ENCODE peak calls at places on chromosome 22, in four cellular contexts. S is NB4; O is NT2/D1; N is CD8-positive, alpha-beta memory T cell. Q is an unnamed sample.

GRCh38 chr22:33570110-33570509 is 350.2 kb downstream of the LARGE1 start:
- DNase-seq in N (no peak), O (no peak), S (peak), Q (no peak)

GRCh38 chr22:30556388-30556787 is 9.8 kb upstream of the SEC14L6 start:
- DNase-seq in S (no peak), N (no peak), O (no peak), Q (no peak)

GRCh38 chr22:33873666-33874065 is 46.6 kb downstream of the LARGE1 start:
- DNase-seq in N (no peak), S (peak), O (no peak), Q (no peak)

GRCh38 chr22:29555065-29555644 is 1.6 kb upstream of the THOC5 start:
- DNase-seq in N (no peak), S (no peak), O (no peak), Q (no peak)

GRCh38 chr22:19066531-19067271 is 55.5 kb downstream of the DGCR2 start:
- DNase-seq in S (no peak), O (no peak), N (no peak), Q (peak)

GRCh38 chr22:29329581-29329980 is 14.1 kb upstream of the RASL10A start:
- DNase-seq in O (no peak), N (no peak), S (no peak), Q (no peak)

GRCh38 chr22:41687901-41688364 is 734 bp downstream of the SNU13 start:
- DNase-seq in O (no peak), S (peak), N (no peak), Q (no peak)

GRCh38 chr22:30344447-30345200 is 12.1 kb downstream of the SF3A1 start:
- DNase-seq in O (no peak), N (no peak), S (no peak), Q (no peak)

GRCh38 chr22:49825944-49826602 is 1.6 kb downstream of the BRD1 start:
- DNase-seq in O (no peak), S (peak), N (peak), Q (no peak)

GRCh38 chr22:24855794-24856193 is 49.8 kb downstream of the SGSM1 start:
- DNase-seq in N (no peak), S (no peak), O (no peak), Q (no peak)

GRCh38 chr22:31572939-31573338 is 76.6 kb downstream of the SFI1 start:
- DNase-seq in O (no peak), S (no peak), N (no peak), Q (no peak)

GRCh38 chr22:17101475-17102296 is 16.9 kb downstream of the IL17RA start:
- DNase-seq in N (no peak), S (peak), O (no peak), Q (no peak)

GRCh38 chr22:50525991-50526848 is 822 bp upstream of the SCO2 start:
- DNase-seq in O (no peak), N (peak), S (peak), Q (no peak)

GRCh38 chr22:42353883-42354727 is 78.1 kb downstream of the NFAM1 start:
- DNase-seq in O (peak), S (no peak), N (no peak), Q (no peak)

GRCh38 chr22:49856343-49856742 is 2.7 kb downstream of the ZBED4 start:
- DNase-seq in S (no peak), O (no peak), N (no peak), Q (no peak)

GRCh38 chr22:31102441-31103081 is 4.8 kb downstream of the SELENOM start:
- DNase-seq in N (no peak), O (no peak), S (peak), Q (peak)

GRCh38 chr22:31628969-31629723 is 32.9 kb downstream of the PISD start:
- DNase-seq in S (no peak), O (no peak), N (no peak), Q (no peak)

GRCh38 chr22:25403284-25403606 is 161.2 kb upstream of the GRK3 start:
- DNase-seq in S (peak), N (no peak), O (no peak), Q (no peak)

GRCh38 chr22:32623943-32624342 is 149.3 kb downstream of the FBXO7 start:
- DNase-seq in N (no peak), S (no peak), O (no peak), Q (peak)

GRCh38 chr22:31262369-31263133 is 29.7 kb downstream of the PIK3IP1 start:
- DNase-seq in O (no peak), N (no peak), S (no peak), Q (no peak)

GRCh38 chr22:29344137-29344536 is 28.6 kb upstream of the RASL10A start:
- DNase-seq in O (no peak), N (no peak), S (no peak), Q (peak)

GRCh38 chr22:43520632-43521039 is 108.8 kb downstream of the MPPED1 start:
- DNase-seq in O (no peak), S (no peak), N (no peak), Q (no peak)

GRCh38 chr22:50485221-50486131 is 1.2 kb upstream of the MIOX start:
- DNase-seq in O (no peak), N (no peak), S (no peak), Q (no peak)

GRCh38 chr22:24322522-24322921 is 51.9 kb downstream of the SPECC1L start:
- DNase-seq in S (no peak), O (no peak), N (no peak), Q (no peak)

GRCh38 chr22:41548830-41549211 is 4.6 kb upstream of the POLR3H start:
- DNase-seq in S (no peak), N (no peak), O (no peak), Q (no peak)

GRCh38 chr22:49100764-49101163 is 726.9 kb downstream of the BRD1 start:
- DNase-seq in S (no peak), O (no peak), N (no peak), Q (no peak)

GRCh38 chr22:21045585-21046294 is at the start of gene LRRC74B:
- DNase-seq in S (peak), N (peak), O (peak), Q (peak)

GRCh38 chr22:41920271-41920976 is 5.5 kb upstream of the SHISA8 start:
- DNase-seq in N (no peak), S (no peak), O (no peak), Q (no peak)

GRCh38 chr22:43658823-43659222 is 153.3 kb downstream of the EFCAB6 start:
- DNase-seq in N (no peak), S (no peak), O (peak), Q (no peak)

GRCh38 chr22:45280583-45280972 is 4.2 kb upstream of the UPK3A start:
- DNase-seq in N (no peak), S (no peak), O (no peak), Q (no peak)
- H3K4me3 ChIP-seq in N (no peak), S (no peak), O (no peak), Q (no peak)

GRCh38 chr22:37555029-37555428 is 5.3 kb upstream of the CDC42EP1 start:
- DNase-seq in S (no peak), O (no peak), N (no peak), Q (no peak)

GRCh38 chr22:37556750-37557149 is 3.5 kb upstream of the CDC42EP1 start:
- DNase-seq in N (no peak), S (no peak), O (peak), Q (no peak)

GRCh38 chr22:37551981-37552380 is 8.3 kb upstream of the CDC42EP1 start:
- DNase-seq in S (no peak), N (no peak), O (no peak), Q (no peak)

GRCh38 chr22:37552560-37553163 is 7.6 kb upstream of the CDC42EP1 start:
- DNase-seq in N (no peak), S (no peak), O (peak), Q (no peak)

GRCh38 chr22:37553725-37554124 is 6.6 kb upstream of the CDC42EP1 start:
- DNase-seq in S (no peak), N (no peak), O (no peak), Q (no peak)
- H3K4me3 ChIP-seq in S (no peak), N (no peak), O (no peak), Q (no peak)

DNA sequence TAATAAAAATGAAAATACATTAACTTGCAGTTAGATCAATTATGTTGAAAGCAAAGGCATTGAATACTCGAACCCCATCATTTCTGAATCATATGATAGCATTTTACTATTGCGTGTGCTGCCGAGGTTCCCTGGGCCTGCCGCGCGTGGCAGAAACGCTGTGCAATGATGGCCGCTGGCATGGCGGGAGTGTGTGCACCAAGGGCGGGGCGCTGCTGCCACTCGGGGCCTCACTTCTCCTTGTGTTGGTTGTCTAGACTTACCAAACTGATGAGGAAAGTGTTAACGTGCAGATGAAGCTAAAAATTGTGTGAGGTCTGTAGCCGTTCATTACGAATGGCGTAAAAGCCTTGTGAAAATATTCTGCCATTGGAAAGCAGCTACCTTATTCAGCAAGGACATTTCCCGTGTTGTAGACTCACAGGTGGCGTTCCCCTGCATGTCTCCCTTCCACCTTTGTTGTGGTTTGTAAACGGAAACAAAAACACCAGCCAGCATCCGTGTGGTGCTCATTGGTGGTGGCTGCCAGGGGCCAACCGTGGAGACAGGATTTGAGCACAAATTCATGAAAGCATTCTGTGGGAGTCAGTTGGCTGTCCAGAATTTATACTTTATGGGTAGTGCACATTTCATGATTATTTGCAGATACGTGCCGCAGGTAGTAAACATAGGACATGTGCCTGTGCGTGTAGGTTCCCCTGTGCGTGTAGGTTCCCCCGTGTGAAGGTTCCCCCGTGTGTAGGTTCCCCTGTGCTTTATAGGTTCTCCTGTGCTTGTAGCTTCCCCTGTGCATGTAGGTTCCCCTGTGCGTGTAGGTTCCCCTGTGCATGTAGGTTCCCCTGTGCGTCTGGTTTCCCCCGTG is 5.9 kb upstream of the GRAMD4 start:
- DNase-seq in O (no peak), S (no peak), N (peak), Q (no peak)
- H3K4me3 ChIP-seq in O (no peak), S (peak), N (peak), Q (no peak)

DNA sequence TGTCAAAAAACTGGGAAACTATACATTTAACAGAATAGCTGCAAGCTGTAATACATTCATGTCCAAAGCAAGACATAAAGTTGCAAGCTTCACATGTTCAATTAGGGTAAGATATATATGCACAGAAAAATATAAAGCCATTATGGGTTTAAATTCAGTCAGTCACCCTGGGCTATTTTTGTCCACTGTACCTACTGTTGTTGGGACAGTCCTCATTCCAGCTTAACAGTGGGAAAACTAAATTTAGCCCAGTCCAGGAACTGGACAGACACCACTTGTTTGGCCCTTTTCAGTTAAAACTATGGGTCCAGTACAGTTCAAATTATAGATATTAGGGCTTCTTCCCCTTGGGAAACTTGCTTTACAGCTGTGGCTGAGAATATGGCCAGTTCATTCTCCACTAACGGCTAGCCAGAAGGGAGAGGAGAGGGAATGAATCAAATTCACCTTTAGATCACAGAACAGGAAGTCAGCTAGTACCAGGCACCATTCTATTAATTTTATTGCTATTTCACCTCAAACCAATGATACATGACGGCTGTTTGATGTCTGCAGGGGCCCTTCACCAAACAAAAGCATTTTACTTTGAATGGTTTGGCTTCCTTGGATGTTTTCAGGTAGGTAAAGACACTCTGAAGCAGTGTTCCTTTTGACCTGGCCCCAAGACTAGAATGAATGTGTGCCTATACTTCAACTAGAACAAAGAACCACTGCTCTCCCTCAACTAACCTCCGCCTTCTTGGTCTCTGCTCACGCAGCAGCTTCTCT is 22.2 kb downstream of the ZNF280B start:
- DNase-seq in O (no peak), S (no peak), N (no peak), Q (no peak)
- H3K4me3 ChIP-seq in O (no peak), S (no peak), N (no peak), Q (no peak)

GRCh38 chr22:39039306-39040126 is 1.1 kb upstream of the APOBEC3F start:
- DNase-seq in N (no peak), S (no peak), O (no peak), Q (no peak)

GRCh38 chr22:39041908-39042307 is 1.2 kb downstream of the APOBEC3F start:
- DNase-seq in O (no peak), S (no peak), N (no peak), Q (no peak)
- H3K4me3 ChIP-seq in O (no peak), S (no peak), N (peak), Q (no peak)

GRCh38 chr22:36153756-36154155 is 6.8 kb downstream of the APOL3 start:
- DNase-seq in S (no peak), O (no peak), N (no peak), Q (no peak)

GRCh38 chr22:36160499-36160942 is at the start of gene APOL3:
- DNase-seq in S (no peak), O (no peak), N (peak), Q (no peak)

GRCh38 chr22:36156119-36156514 is 4.4 kb downstream of the APOL3 start:
- DNase-seq in N (no peak), S (no peak), O (no peak), Q (no peak)

GRCh38 chr22:36155702-36156101 is 4.9 kb downstream of the APOL3 start:
- DNase-seq in O (no peak), N (no peak), S (no peak), Q (no peak)

GRCh38 chr22:36156515-36157419 is 3.8 kb downstream of the APOL3 start:
- DNase-seq in S (peak), N (peak), O (no peak), Q (peak)
- H3K4me3 ChIP-seq in S (no peak), N (peak), O (no peak), Q (peak)

Q was measured in skeletal muscle cell.